ENCODE peak calls at places on chromosomes 11 and 22, in eight cellular contexts. I is body of pancreas; P is HAP-1; L is cardiac muscle cell; E is mucosa of descending colon; Z is adrenal gland; S is CD4-positive, CD25-positive, alpha-beta regulatory T cell; G is vagina. A is an unnamed sample.

GRCh38 chr11:106608677-106609076 is 409.6 kb downstream of the GUCY1A2 start:
- DNase-seq in I (no peak), P (no peak), L (peak; percentile 20), E (no peak), Z (no peak), S (no peak), G (no peak), A (no peak)

GRCh38 chr11:102469196-102469821 is 16.7 kb upstream of the TMEM123 start:
- DNase-seq in I (no peak), P (no peak), L (peak; percentile 50), E (no peak), Z (peak; percentile 16), S (no peak), G (no peak), A (no peak)

GRCh38 chr11:118149493-118149892 is 3.1 kb downstream of the SCN4B start:
- DNase-seq in I (no peak), P (no peak), L (no peak), E (no peak), Z (no peak), S (no peak), G (no peak), A (no peak)

GRCh38 chr11:84780689-84781293 is 846.4 kb downstream of the DLG2 start:
- DNase-seq in I (no peak), P (peak; percentile 73), L (peak; percentile 6), E (no peak), Z (no peak), S (no peak), G (no peak), A (no peak)

GRCh38 chr11:128624269-128625170 is 37.2 kb upstream of the ETS1 start:
- DNase-seq in I (peak; percentile 49), P (no peak), L (no peak), E (peak; percentile 34), Z (no peak), S (peak; percentile 50), G (no peak), A (no peak)

GRCh38 chr11:111414267-111414931 is 35.3 kb upstream of the POU2AF1 start:
- DNase-seq in I (no peak), P (no peak), L (no peak), E (no peak), Z (no peak), S (no peak), G (no peak), A (no peak)

GRCh38 chr11:9906043-9906791 is 242.3 kb downstream of the SWAP70 start:
- DNase-seq in I (no peak), P (peak; percentile 85), L (peak; percentile 89), E (no peak), Z (no peak), S (no peak), G (no peak), A (no peak)

GRCh38 chr22:32475428-32476010 is 908 bp downstream of the FBXO7 start:
- DNase-seq in I (peak; percentile 41), P (peak; percentile 34), L (peak; percentile 57), E (peak; percentile 50), Z (peak; percentile 59), S (no peak), G (no peak), A (peak; percentile 52)

GRCh38 chr11:31355817-31356216 is 13.7 kb downstream of the DCDC1 start:
- DNase-seq in I (no peak), P (no peak), L (no peak), E (no peak), Z (no peak), S (no peak), G (no peak), A (no peak)

GRCh38 chr11:22522225-22522624 is 103.4 kb downstream of the FANCF start:
- DNase-seq in I (no peak), P (no peak), L (no peak), E (no peak), Z (no peak), S (no peak), G (no peak), A (no peak)

GRCh38 chr22:48953103-48953720 is 874.5 kb downstream of the BRD1 start:
- DNase-seq in I (no peak), P (no peak), L (no peak), E (no peak), Z (no peak), S (no peak), G (no peak), A (no peak)
- H3K9me3 ChIP-seq in I (no peaks in the 10 kb centered on the region), P (no peaks in the 10 kb centered on the region), L (no peaks in the 10 kb centered on the region), E (no peaks in the 10 kb centered on the region), Z (no peaks in the 10 kb centered on the region), S (no peaks in the 10 kb centered on the region), G (no peaks in the 10 kb centered on the region), A (no peaks in the 10 kb centered on the region)

GRCh38 chr11:70921804-70922203 is 330.6 kb downstream of the SHANK2 start:
- DNase-seq in I (no peak), P (no peak), L (no peak), E (no peak), Z (no peak), S (no peak), G (no peak), A (no peak)
- H3K9me3 ChIP-seq in I (peaks cover 12% of the 10 kb centered on the region), P (peaks cover 2% of the 10 kb centered on the region), L (no peaks in the 10 kb centered on the region), E (peaks cover 14% of the 10 kb centered on the region), Z (no peaks in the 10 kb centered on the region), S (peaks cover 6% of the 10 kb centered on the region), G (peaks cover 7% of the 10 kb centered on the region), A (peaks cover 14% of the 10 kb centered on the region)

GRCh38 chr22:30327864-30328345 is 1.2 kb upstream of the TBC1D10A start:
- DNase-seq in I (peak; percentile 41), P (no peak), L (no peak), E (no peak), Z (no peak), S (no peak), G (no peak), A (no peak)
- H3K9me3 ChIP-seq in I (no peaks in the 10 kb centered on the region), P (no peaks in the 10 kb centered on the region), L (no peaks in the 10 kb centered on the region), E (no peaks in the 10 kb centered on the region), Z (no peaks in the 10 kb centered on the region), S (no peaks in the 10 kb centered on the region), G (no peaks in the 10 kb centered on the region), A (no peaks in the 10 kb centered on the region)

GRCh38 chr22:48145738-48146137 is 1383.3 kb downstream of the TBC1D22A start:
- DNase-seq in I (no peak), P (no peak), L (no peak), E (no peak), Z (no peak), S (no peak), G (peak; percentile 74), A (no peak)

GRCh38 chr22:48147831-48148230 is 1385.4 kb downstream of the TBC1D22A start:
- DNase-seq in I (no peak), P (no peak), L (no peak), E (no peak), Z (no peak), S (no peak), G (no peak), A (no peak)

GRCh38 chr22:48144318-48144717 is 1381.9 kb downstream of the TBC1D22A start:
- DNase-seq in I (no peak), P (no peak), L (no peak), E (no peak), Z (no peak), S (no peak), G (no peak), A (no peak)

GRCh38 chr22:48147404-48147803 is 1385.0 kb downstream of the TBC1D22A start:
- DNase-seq in I (no peak), P (no peak), L (no peak), E (no peak), Z (no peak), S (no peak), G (no peak), A (no peak)

DNA sequence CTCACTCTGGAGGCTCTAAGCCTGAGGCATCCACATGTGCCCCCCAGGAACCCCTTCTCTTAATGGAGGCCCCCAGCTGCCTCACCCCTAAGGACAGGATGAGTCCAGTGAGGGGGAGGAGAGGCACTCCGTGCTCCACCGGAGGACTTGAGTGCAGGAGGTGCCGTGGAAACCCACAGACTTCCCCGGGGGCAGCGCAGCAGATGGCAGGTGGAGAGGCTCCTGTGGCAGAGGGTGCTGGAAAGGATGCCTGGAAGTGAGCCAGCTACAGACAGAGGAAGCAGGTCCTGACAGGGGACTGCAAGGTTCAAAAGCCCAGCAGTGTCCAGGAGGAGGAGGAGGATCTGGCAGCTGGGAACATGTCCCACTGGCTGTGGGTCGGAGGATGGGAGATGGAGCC is 1384.0 kb downstream of the TBC1D22A start:
- DNase-seq in I (no peak), P (no peak), L (no peak), E (no peak), Z (no peak), S (no peak), G (peak; percentile 70), A (no peak)
- H3K9me3 ChIP-seq in I (no peaks in the 10 kb centered on the region), P (no peaks in the 10 kb centered on the region), L (no peaks in the 10 kb centered on the region), E (no peaks in the 10 kb centered on the region), Z (no peaks in the 10 kb centered on the region), S (no peaks in the 10 kb centered on the region), G (no peaks in the 10 kb centered on the region), A (no peaks in the 10 kb centered on the region)

GRCh38 chr22:48653306-48653705 is 1174.4 kb downstream of the BRD1 start:
- DNase-seq in I (no peak), P (no peak), L (no peak), E (no peak), Z (no peak), S (no peak), G (no peak), A (no peak)

GRCh38 chr22:48653929-48654328 is 1173.7 kb downstream of the BRD1 start:
- DNase-seq in I (no peak), P (no peak), L (no peak), E (no peak), Z (no peak), S (no peak), G (no peak), A (no peak)

GRCh38 chr22:48651036-48651890 is 1176.4 kb downstream of the BRD1 start:
- DNase-seq in I (no peak), P (no peak), L (no peak), E (peak; percentile 14), Z (no peak), S (no peak), G (no peak), A (no peak)

GRCh38 chr22:48651981-48652538 is 1175.6 kb downstream of the BRD1 start:
- DNase-seq in I (no peak), P (no peak), L (no peak), E (no peak), Z (no peak), S (no peak), G (no peak), A (no peak)

DNA sequence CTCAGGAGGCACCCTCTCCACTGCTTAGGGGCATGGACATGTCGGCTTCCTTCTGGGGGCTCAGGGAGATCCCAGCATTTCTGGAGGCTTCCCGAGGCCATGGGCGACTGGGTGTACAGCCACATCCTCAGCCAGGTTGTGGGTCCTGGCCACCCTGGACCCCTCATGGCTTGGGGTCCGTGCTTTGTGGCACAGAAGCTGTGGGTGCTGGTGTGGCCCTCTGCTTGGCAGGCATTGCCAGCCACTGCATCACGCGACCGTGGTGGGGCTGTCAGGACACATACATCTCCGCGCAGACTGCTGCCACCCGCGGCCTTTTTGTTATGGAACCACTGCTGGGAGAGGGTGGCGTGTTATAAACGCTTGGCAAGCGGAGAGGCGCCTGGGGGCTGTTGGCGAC is 1174.9 kb downstream of the BRD1 start:
- DNase-seq in I (no peak), P (no peak), L (no peak), E (no peak), Z (no peak), S (no peak), G (no peak), A (no peak)
- H3K9me3 ChIP-seq in I (no peaks in the 10 kb centered on the region), P (no peaks in the 10 kb centered on the region), L (no peaks in the 10 kb centered on the region), E (no peaks in the 10 kb centered on the region), Z (no peaks in the 10 kb centered on the region), S (no peaks in the 10 kb centered on the region), G (no peaks in the 10 kb centered on the region), A (no peaks in the 10 kb centered on the region)

GRCh38 chr22:48443680-48444079 is 1384.0 kb downstream of the BRD1 start:
- DNase-seq in I (no peak), P (no peak), L (no peak), E (no peak), Z (no peak), S (no peak), G (no peak), A (no peak)
- H3K9me3 ChIP-seq in I (no peaks in the 10 kb centered on the region), P (no peaks in the 10 kb centered on the region), L (no peaks in the 10 kb centered on the region), E (no peaks in the 10 kb centered on the region), Z (no peaks in the 10 kb centered on the region), S (no peaks in the 10 kb centered on the region), G (no peaks in the 10 kb centered on the region), A (no peaks in the 10 kb centered on the region)